ENCODE peak calls at places on chromosomes 5 and 9, in ten cellular contexts. One of them, this sample, is unnamed.

GRCh38 chr5:9538504-9538903 is 7.4 kb downstream of the SEMA5A start:
- DNase-seq in stimulated activated CD4-positive, alpha-beta T cell treated with anti-CD3 and anti-CD28 coated beads, Interleukin-4, amount 100 ng/mL, for 24 hours: no peak
- DNase-seq in NCI-H187: no peak
- DNase-seq in astrocyte of the spinal cord: no peak
- DNase-seq in HTR-8/SVneo: no peak
- DNase-seq in GM20000: no peak
- DNase-seq in NCI-H460: no peak
- DNase-seq in SK-MEL-5: no peak
- DNase-seq in endothelial cell: no peak
- DNase-seq in HT1080: no peak
- DNase-seq in this sample: no peak

GRCh38 chr5:44664711-44665100 is 144.0 kb upstream of the MRPS30 start:
- DNase-seq in astrocyte of the spinal cord: no peak
- DNase-seq in GM20000: no peak
- DNase-seq in stimulated activated CD4-positive, alpha-beta T cell treated with anti-CD3 and anti-CD28 coated beads, Interleukin-4, amount 100 ng/mL, for 24 hours: no peak
- DNase-seq in HT1080: no peak
- DNase-seq in endothelial cell: no peak
- DNase-seq in NCI-H187: no peak
- DNase-seq in HTR-8/SVneo: no peak
- DNase-seq in SK-MEL-5: no peak
- DNase-seq in NCI-H460: no peak
- DNase-seq in this sample: no peak

GRCh38 chr5:180180198-180180820 is 28.7 kb downstream of the RASGEF1C start:
- DNase-seq in HTR-8/SVneo: no peak
- DNase-seq in HT1080: no peak
- DNase-seq in stimulated activated CD4-positive, alpha-beta T cell treated with anti-CD3 and anti-CD28 coated beads, Interleukin-4, amount 100 ng/mL, for 24 hours: no peak
- DNase-seq in NCI-H187: no peak
- DNase-seq in NCI-H460: no peak
- DNase-seq in SK-MEL-5: no peak
- DNase-seq in astrocyte of the spinal cord: no peak
- DNase-seq in endothelial cell: no peak
- DNase-seq in GM20000: no peak
- DNase-seq in this sample: no peak

GRCh38 chr5:79023947-79024346 is 38.8 kb upstream of the ARSB start:
- DNase-seq in HTR-8/SVneo: no peak
- DNase-seq in SK-MEL-5: no peak
- DNase-seq in endothelial cell: no peak
- DNase-seq in HT1080: no peak
- DNase-seq in stimulated activated CD4-positive, alpha-beta T cell treated with anti-CD3 and anti-CD28 coated beads, Interleukin-4, amount 100 ng/mL, for 24 hours: no peak
- DNase-seq in NCI-H187: no peak
- DNase-seq in NCI-H460: no peak
- DNase-seq in GM20000: no peak
- DNase-seq in astrocyte of the spinal cord: no peak
- DNase-seq in this sample: no peak

GRCh38 chr5:82019342-82020138 is 47.7 kb downstream of the ATG10 start:
- DNase-seq in HTR-8/SVneo: no peak
- DNase-seq in SK-MEL-5: no peak
- DNase-seq in endothelial cell: no peak
- DNase-seq in HT1080: no peak
- DNase-seq in NCI-H460: no peak
- DNase-seq in GM20000: no peak
- DNase-seq in astrocyte of the spinal cord: no peak
- DNase-seq in stimulated activated CD4-positive, alpha-beta T cell treated with anti-CD3 and anti-CD28 coated beads, Interleukin-4, amount 100 ng/mL, for 24 hours: no peak
- DNase-seq in NCI-H187: no peak
- DNase-seq in this sample: no peak

GRCh38 chr5:138870611-138871010 is 4.5 kb downstream of the LRRTM2 start:
- DNase-seq in HTR-8/SVneo: no peak
- DNase-seq in stimulated activated CD4-positive, alpha-beta T cell treated with anti-CD3 and anti-CD28 coated beads, Interleukin-4, amount 100 ng/mL, for 24 hours: no peak
- DNase-seq in endothelial cell: no peak
- DNase-seq in astrocyte of the spinal cord: peak
- DNase-seq in NCI-H460: no peak
- DNase-seq in SK-MEL-5: no peak
- DNase-seq in NCI-H187: no peak
- DNase-seq in HT1080: no peak
- DNase-seq in GM20000: no peak
- DNase-seq in this sample: no peak

GRCh38 chr9:123753669-123754307 is 176.1 kb downstream of the DENND1A start:
- DNase-seq in GM20000: no peak
- DNase-seq in SK-MEL-5: no peak
- DNase-seq in stimulated activated CD4-positive, alpha-beta T cell treated with anti-CD3 and anti-CD28 coated beads, Interleukin-4, amount 100 ng/mL, for 24 hours: no peak
- DNase-seq in HT1080: no peak
- DNase-seq in HTR-8/SVneo: no peak
- DNase-seq in NCI-H187: no peak
- DNase-seq in astrocyte of the spinal cord: no peak
- DNase-seq in NCI-H460: no peak
- DNase-seq in endothelial cell: no peak
- DNase-seq in this sample: no peak

GRCh38 chr9:18331808-18332209 is 142.1 kb upstream of the ADAMTSL1 start:
- DNase-seq in endothelial cell: no peak
- DNase-seq in astrocyte of the spinal cord: peak
- DNase-seq in SK-MEL-5: no peak
- DNase-seq in stimulated activated CD4-positive, alpha-beta T cell treated with anti-CD3 and anti-CD28 coated beads, Interleukin-4, amount 100 ng/mL, for 24 hours: no peak
- DNase-seq in HT1080: no peak
- DNase-seq in GM20000: no peak
- DNase-seq in NCI-H187: no peak
- DNase-seq in HTR-8/SVneo: no peak
- DNase-seq in NCI-H460: no peak
- DNase-seq in this sample: no peak

GRCh38 chr5:136522217-136522956 is 157.0 kb upstream of the TRPC7 start:
- DNase-seq in SK-MEL-5: no peak
- DNase-seq in stimulated activated CD4-positive, alpha-beta T cell treated with anti-CD3 and anti-CD28 coated beads, Interleukin-4, amount 100 ng/mL, for 24 hours: no peak
- DNase-seq in NCI-H460: no peak
- DNase-seq in endothelial cell: no peak
- DNase-seq in NCI-H187: no peak
- DNase-seq in HT1080: no peak
- DNase-seq in astrocyte of the spinal cord: no peak
- DNase-seq in HTR-8/SVneo: no peak
- DNase-seq in GM20000: no peak
- DNase-seq in this sample: no peak

GRCh38 chr9:536597-537511 is 304.6 kb upstream of the DMRT1 start:
- DNase-seq in stimulated activated CD4-positive, alpha-beta T cell treated with anti-CD3 and anti-CD28 coated beads, Interleukin-4, amount 100 ng/mL, for 24 hours: no peak
- DNase-seq in endothelial cell: no peak
- DNase-seq in NCI-H460: no peak
- DNase-seq in NCI-H187: peak
- DNase-seq in SK-MEL-5: no peak
- DNase-seq in astrocyte of the spinal cord: no peak
- DNase-seq in HT1080: no peak
- DNase-seq in GM20000: no peak
- DNase-seq in HTR-8/SVneo: no peak
- DNase-seq in this sample: no peak

GRCh38 chr9:107945493-107945892 is 455.9 kb upstream of the KLF4 start:
- DNase-seq in HT1080: no peak
- DNase-seq in HTR-8/SVneo: no peak
- DNase-seq in NCI-H187: no peak
- DNase-seq in astrocyte of the spinal cord: no peak
- DNase-seq in GM20000: no peak
- DNase-seq in stimulated activated CD4-positive, alpha-beta T cell treated with anti-CD3 and anti-CD28 coated beads, Interleukin-4, amount 100 ng/mL, for 24 hours: no peak
- DNase-seq in endothelial cell: no peak
- DNase-seq in NCI-H460: no peak
- DNase-seq in SK-MEL-5: no peak
- DNase-seq in this sample: no peak

This sample was measured in GOT3.